ENCODE peak calls at places on chromosomes 12 and 14, in six cellular contexts. C, Z, Q, U, X and N are unnamed samples.

GRCh38 chr12:118136559-118137003 is 657 bp downstream of the PEBP1 start:
- DNase-seq in Z (no peak), Q (peak; percentile 50), X (peak; percentile 68), U (peak; percentile 36), C (peak; percentile 75), N (no peak)

GRCh38 chr14:70061108-70061507 is 127.6 kb downstream of the SLC8A3 start:
- DNase-seq in Z (no peak), C (no peak), X (no peak), Q (no peak), U (no peak), N (no peak)

GRCh38 chr12:40254455-40255085 is 29.8 kb downstream of the LRRK2 start:
- DNase-seq in C (no peak), Z (no peak), U (no peak), Q (no peak), X (no peak), N (no peak)

GRCh38 chr12:131065801-131066200 is 112.1 kb downstream of the ADGRD1 start:
- DNase-seq in U (no peak), Q (no peak), C (no peak), X (no peak), Z (no peak), N (no peak)

GRCh38 chr12:87086118-87086891 is 830.1 kb upstream of the MGAT4C start:
- DNase-seq in C (no peak), Z (no peak), X (no peak), U (peak; percentile 22), Q (no peak), N (no peak)

GRCh38 chr12:131129839-131130238 is 176.1 kb downstream of the ADGRD1 start:
- DNase-seq in X (no peak), Z (no peak), C (peak; percentile 46), Q (no peak), U (no peak), N (peak; percentile 87)

GRCh38 chr12:12720637-12721250 is 3.6 kb downstream of the CDKN1B start:
- DNase-seq in Q (no peak), U (no peak), C (no peak), Z (peak; percentile 26), X (no peak), N (no peak)

GRCh38 chr14:61578745-61579144 is 116.6 kb upstream of the HIF1A start:
- DNase-seq in X (no peak), Z (no peak), Q (no peak), C (no peak), U (no peak), N (no peak)

GRCh38 chr14:97101561-97101960 is 304.4 kb downstream of the VRK1 start:
- DNase-seq in Q (no peak), X (no peak), U (no peak), C (no peak), Z (no peak), N (no peak)

GRCh38 chr14:36662543-36663403 is 1.1 kb downstream of the PAX9 start:
- DNase-seq in U (no peak), Z (no peak), X (peak; percentile 21), C (no peak), Q (no peak), N (no peak)

GRCh38 chr12:7075931-7076330 is 15.4 kb downstream of the C1S start:
- DNase-seq in Z (no peak), Q (no peak), X (no peak), C (no peak), U (peak; percentile 82), N (no peak)

GRCh38 chr12:80044694-80045046 is 54.7 kb upstream of the OTOGL start:
- DNase-seq in Z (no peak), C (no peak), Q (no peak), X (no peak), U (peak; percentile 94), N (no peak)

GRCh38 chr14:22314183-22314820 is 274.7 kb downstream of the DAD1 start:
- DNase-seq in C (no peak), Q (no peak), X (peak; percentile 8), Z (no peak), U (peak; percentile 62), N (no peak)

GRCh38 chr12:113152835-113153814 is 3.6 kb downstream of the CFAP73 start:
- DNase-seq in Z (no peak), U (peak; percentile 65), X (peak; percentile 73), C (no peak), Q (peak; percentile 75), N (no peak)
- H3K4me3 ChIP-seq in Z (peak overlapping the region; percentile 42), U (no peak overlapping the region), X (no peak overlapping the region), C (peak overlapping the region; percentile 25), Q (peak overlapping the region; percentile 60), N (peak overlapping the region; percentile 40)

GRCh38 chr14:93975791-93976476 is 436 bp downstream of the ASB2 start:
- DNase-seq in Z (no peak), U (no peak), Q (no peak), C (no peak), X (no peak), N (no peak)

GRCh38 chr14:93978735-93979134 is 2.4 kb upstream of the ASB2 start:
- DNase-seq in C (no peak), X (no peak), U (no peak), Q (no peak), Z (no peak), N (no peak)

GRCh38 chr14:93977171-93977570 is 801 bp upstream of the ASB2 start:
- DNase-seq in Q (no peak), Z (no peak), C (no peak), X (no peak), U (no peak), N (no peak)

GRCh38 chr14:93976477-93977057 is at the start of gene ASB2:
- DNase-seq in Q (no peak), U (peak; percentile 52), Z (no peak), C (peak; percentile 92), X (no peak), N (no peak)

GRCh38 chr14:93977790-93978581 is 1.6 kb upstream of the ASB2 start:
- DNase-seq in U (no peak), C (no peak), Q (no peak), Z (no peak), X (no peak), N (no peak)
- TF ChIP-seq POLR2A in U (no peak), C (no peak), Q (no peak), Z (no peak), X (no peak), N (no peak)

GRCh38 chr12:129101404-129101803 is 248.1 kb downstream of the GLT1D1 start:
- DNase-seq in Q (no peak), Z (no peak), X (no peak), C (no peak), U (no peak), N (no peak)

GRCh38 chr12:129097451-129097850 is 244.2 kb downstream of the GLT1D1 start:
- DNase-seq in Q (no peak), C (no peak), U (no peak), X (no peak), Z (no peak), N (no peak)

GRCh38 chr12:129096968-129097367 is 243.7 kb downstream of the GLT1D1 start:
- DNase-seq in X (no peak), Q (no peak), Z (no peak), U (no peak), C (no peak), N (no peak)

GRCh38 chr12:129096184-129096583 is 242.9 kb downstream of the GLT1D1 start:
- DNase-seq in X (no peak), C (no peak), U (no peak), Z (no peak), Q (no peak), N (no peak)
- H3K36me3 ChIP-seq in X (no peaks in the 10 kb centered on the region), C (no peaks in the 10 kb centered on the region), U (no peaks in the 10 kb centered on the region), Z (no peaks in the 10 kb centered on the region), Q (no peaks in the 10 kb centered on the region), N (no peaks in the 10 kb centered on the region)

DNA sequence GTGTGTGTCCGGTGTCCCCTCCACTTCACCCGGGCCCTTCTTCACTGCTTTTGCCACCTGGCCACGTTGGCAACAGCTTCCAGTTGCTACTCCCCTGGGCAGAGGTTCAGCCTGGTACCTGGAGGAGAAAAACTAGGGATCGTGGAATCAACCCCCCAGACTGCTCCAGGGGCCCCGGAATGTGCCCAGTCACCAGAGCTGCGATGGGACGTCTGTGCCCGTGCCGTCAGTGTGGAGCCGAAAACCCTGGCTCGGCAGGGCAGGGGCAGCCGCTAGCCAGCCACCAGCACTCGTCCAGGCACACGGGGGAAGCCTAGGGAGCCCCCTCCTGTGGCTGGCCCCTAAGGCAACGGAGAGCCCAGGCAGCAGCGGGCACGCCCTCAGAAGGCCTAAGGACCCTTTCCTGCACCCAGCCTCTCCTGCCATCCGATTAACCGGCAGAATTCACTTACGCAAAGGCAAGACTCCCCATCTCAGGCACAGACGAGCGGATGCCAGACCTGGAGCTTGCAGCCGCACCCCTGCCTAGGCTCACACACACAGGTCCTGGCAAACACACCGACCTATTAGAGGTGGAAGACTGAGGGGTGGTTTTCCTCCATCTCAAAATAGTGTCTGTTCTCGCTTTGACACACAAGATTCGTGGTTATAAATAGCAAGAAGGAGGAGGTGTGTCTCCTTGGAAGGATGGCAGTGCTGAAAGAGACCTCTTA is 62.6 kb downstream of the FBXL14 start:
- DNase-seq in U (no peak), Q (no peak), Z (no peak), X (no peak), C (no peak), N (no peak)
- H3K4me3 ChIP-seq in U (peak overlapping the region; percentile 58), Q (peak overlapping the region; percentile 67), Z (peak overlapping the region; percentile 75), X (no peak overlapping the region), C (peak overlapping the region; percentile 59), N (peak overlapping the region; percentile 55)

DNA sequence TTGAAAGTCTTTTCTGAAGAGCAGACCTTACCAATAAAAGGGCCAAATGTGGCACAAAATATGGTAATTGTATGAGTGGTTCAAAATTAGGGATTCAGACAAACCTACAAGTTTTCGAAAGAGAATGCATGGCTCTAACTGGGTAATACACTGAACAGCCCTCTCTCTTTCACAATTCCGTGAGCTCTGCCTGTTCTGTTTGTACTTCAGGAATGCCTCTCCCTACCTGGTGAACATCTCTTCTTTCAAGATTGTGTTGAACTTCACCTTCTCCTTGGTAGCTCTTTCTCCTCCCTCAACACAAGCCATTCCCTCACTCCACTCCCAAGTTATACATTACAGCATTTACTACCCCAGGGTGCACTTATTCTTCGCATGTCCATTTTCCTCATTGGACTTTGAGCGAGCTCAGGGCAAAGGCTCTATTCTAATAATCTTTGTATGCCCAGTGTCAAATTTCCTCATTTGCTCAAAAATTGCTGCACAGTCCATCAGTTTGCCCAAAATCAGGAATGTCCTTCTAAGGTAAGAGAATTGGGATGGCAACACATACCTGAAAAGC is 28.3 kb downstream of the NRDE2 start:
- DNase-seq in U (no peak), X (no peak), Q (no peak), Z (no peak), C (no peak), N (no peak)
- TF ChIP-seq POLR2A in U (no peak), X (no peak), Q (no peak), Z (no peak), C (no peak), N (no peak)